ENCODE peak calls at places on chromosomes 3 and 15, in nine cellular contexts. G is mesenchymal stem cell; E is GM23248; N is adrenal gland; Q is CD8-positive, alpha-beta T cell; U is Peyer's patch; H is dorsolateral prefrontal cortex; P is left ventricle myocardium inferior; L is uterus. V is an unnamed sample.

GRCh38 chr3:157098121-157098822 is 61.7 kb downstream of the CCNL1 start:
- DNase-seq in G (no peak), E (peak; percentile 63), N (no peak), Q (no peak), U (no peak), H (no peak), P (no peak), L (no peak), V (no peak)

GRCh38 chr3:86388848-86389247 is 602.1 kb downstream of the VGLL3 start:
- DNase-seq in G (no peak), E (no peak), N (no peak), Q (no peak), U (no peak), H (no peak), P (no peak), L (no peak), V (no peak)

GRCh38 chr3:188510366-188510765 is 356.4 kb downstream of the LPP start:
- DNase-seq in G (peak; percentile 77), E (peak; percentile 52), N (no peak), Q (no peak), U (no peak), H (no peak), P (no peak), L (no peak), V (no peak)

GRCh38 chr3:190532626-190533155 is 18.8 kb downstream of the IL1RAP start:
- DNase-seq in G (no peak), E (no peak), N (no peak), Q (no peak), U (no peak), H (no peak), P (no peak), L (no peak), V (no peak)

GRCh38 chr15:93020976-93021772 is 67.8 kb downstream of the RGMA start:
- DNase-seq in G (no peak), E (no peak), N (no peak), Q (no peak), U (no peak), H (no peak), P (no peak), L (no peak), V (no peak)

GRCh38 chr3:73072634-73073033 is 11.2 kb downstream of the EBLN2 start:
- DNase-seq in G (no peak), E (no peak), N (no peak), Q (no peak), U (no peak), H (no peak), P (no peak), L (no peak), V (no peak)

GRCh38 chr3:129161860-129162271 is 1.0 kb upstream of the ISY1 start:
- DNase-seq in G (no peak), E (peak; percentile 60), N (no peak), Q (no peak), U (no peak), H (no peak), P (no peak), L (no peak), V (no peak)

GRCh38 chr3:23549148-23549910 is 256.4 kb upstream of the UBE2E1 start:
- DNase-seq in G (no peak), E (no peak), N (no peak), Q (no peak), U (no peak), H (no peak), P (no peak), L (no peak), V (peak; percentile 26)

GRCh38 chr15:63054281-63054683 is 11.7 kb downstream of the TPM1 start:
- DNase-seq in G (peak; percentile 75), E (peak; percentile 58), N (no peak), Q (no peak), U (no peak), H (no peak), P (no peak), L (no peak), V (no peak)
- H3K27ac ChIP-seq in G (peak overlapping the region; percentile 97), E (peak overlapping the region; percentile 71), N (peak overlapping the region; percentile 80), Q (no peak overlapping the region), U (peak overlapping the region; percentile 26), H (peak overlapping the region; percentile 84), P (peak overlapping the region; percentile 99), L (peak overlapping the region; percentile 97), V (no peak overlapping the region)

DNA sequence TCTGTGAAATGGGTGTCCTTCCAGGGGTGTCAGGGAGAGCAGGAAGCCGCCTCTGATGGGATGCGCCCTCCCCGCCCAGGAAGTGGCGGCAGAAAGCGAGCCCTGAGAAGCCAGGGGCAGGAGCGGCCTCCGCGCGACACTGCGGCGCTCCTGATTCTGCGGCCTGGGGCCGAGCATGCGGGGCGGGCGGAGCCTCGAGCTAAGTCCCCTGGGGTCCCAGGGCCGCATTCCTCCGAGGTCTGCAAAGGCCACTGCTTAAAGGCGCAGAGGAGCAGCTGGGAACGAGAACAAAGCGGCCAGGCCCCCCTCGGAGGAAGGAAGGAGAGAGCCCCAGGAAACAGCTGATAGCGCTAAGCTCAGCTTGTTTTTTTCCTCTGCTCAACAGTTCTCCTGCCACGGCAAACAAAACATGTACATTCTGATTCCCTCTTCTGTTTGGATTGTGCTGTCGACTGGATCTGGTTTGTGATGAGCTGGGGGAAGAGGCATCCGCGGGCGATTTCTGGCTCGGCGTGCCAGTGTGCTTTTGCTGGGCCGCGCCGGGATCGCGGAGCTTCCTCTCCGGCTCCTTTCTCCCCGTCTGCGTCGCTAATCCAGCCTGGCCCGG is 34.1 kb downstream of the GRK7 start:
- DNase-seq in G (peak; percentile 54), E (peak; percentile 66), N (peak; percentile 32), Q (no peak), U (peak; percentile 70), H (no peak), P (peak; percentile 81), L (peak; percentile 33), V (no peak)
- H3K27ac ChIP-seq in G (peak overlapping the region; percentile 74), E (peak overlapping the region; percentile 28), N (peak overlapping the region; percentile 88), Q (peak overlapping the region; percentile 64), U (peak overlapping the region; percentile 74), H (peak overlapping the region; percentile 81), P (peak overlapping the region; percentile 85), L (peak overlapping the region; percentile 79), V (no peak overlapping the region)

DNA sequence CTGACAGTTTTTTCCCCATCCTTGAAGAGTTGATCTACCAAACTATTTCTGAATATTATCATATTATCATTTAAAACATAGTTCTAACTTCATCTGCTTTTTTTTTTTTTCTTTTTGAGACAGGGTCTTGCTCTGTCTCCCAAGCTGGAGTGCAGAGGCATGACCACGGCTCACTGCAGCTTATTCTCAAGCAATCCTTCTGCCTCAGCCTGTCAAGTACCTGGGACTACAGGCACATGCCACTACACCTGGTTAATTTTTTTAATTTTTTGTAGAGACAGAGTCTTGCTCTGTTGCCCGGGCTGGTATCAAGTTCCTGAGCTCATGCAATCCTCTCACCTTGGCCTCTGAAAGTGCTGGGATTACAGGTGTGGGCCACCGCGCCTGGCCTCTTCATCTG is 1.3 kb downstream of the EIF2AK4 start:
- DNase-seq in G (no peak), E (no peak), N (no peak), Q (no peak), U (no peak), H (no peak), P (no peak), L (no peak), V (no peak)
- H3K27ac ChIP-seq in G (peak overlapping the region; percentile 42), E (no peak overlapping the region), N (no peak overlapping the region), Q (no peak overlapping the region), U (no peak overlapping the region), H (peak overlapping the region; percentile 94), P (no peak overlapping the region), L (no peak overlapping the region), V (peak overlapping the region; percentile 95)

GRCh38 chr15:64712353-64712752 is 63.0 kb downstream of the RBPMS2 start:
- DNase-seq in G (no peak), E (no peak), N (no peak), Q (no peak), U (no peak), H (no peak), P (no peak), L (no peak), V (no peak)
- H3K27ac ChIP-seq in G (no peak overlapping the region), E (no peak overlapping the region), N (no peak overlapping the region), Q (no peak overlapping the region), U (no peak overlapping the region), H (no peak overlapping the region), P (no peak overlapping the region), L (no peak overlapping the region), V (no peak overlapping the region)

GRCh38 chr15:82536409-82537350 is 3.6 kb downstream of the RPS17 start:
- DNase-seq in G (no peak), E (peak; percentile 1), N (no peak), Q (no peak), U (no peak), H (no peak), P (no peak), L (no peak), V (no peak)

GRCh38 chr15:82539690-82540054 is 585 bp downstream of the RPS17 start:
- DNase-seq in G (no peak), E (peak; percentile 49), N (no peak), Q (no peak), U (peak; percentile 64), H (no peak), P (no peak), L (no peak), V (no peak)

GRCh38 chr15:82538961-82539689 is 1.1 kb downstream of the RPS17 start:
- DNase-seq in G (peak; percentile 34), E (peak; percentile 60), N (no peak), Q (no peak), U (no peak), H (no peak), P (no peak), L (no peak), V (no peak)

GRCh38 chr15:82535566-82536408 is 4.5 kb downstream of the RPS17 start:
- DNase-seq in G (no peak), E (peak; percentile 9), N (no peak), Q (no peak), U (no peak), H (no peak), P (no peak), L (no peak), V (no peak)

DNA sequence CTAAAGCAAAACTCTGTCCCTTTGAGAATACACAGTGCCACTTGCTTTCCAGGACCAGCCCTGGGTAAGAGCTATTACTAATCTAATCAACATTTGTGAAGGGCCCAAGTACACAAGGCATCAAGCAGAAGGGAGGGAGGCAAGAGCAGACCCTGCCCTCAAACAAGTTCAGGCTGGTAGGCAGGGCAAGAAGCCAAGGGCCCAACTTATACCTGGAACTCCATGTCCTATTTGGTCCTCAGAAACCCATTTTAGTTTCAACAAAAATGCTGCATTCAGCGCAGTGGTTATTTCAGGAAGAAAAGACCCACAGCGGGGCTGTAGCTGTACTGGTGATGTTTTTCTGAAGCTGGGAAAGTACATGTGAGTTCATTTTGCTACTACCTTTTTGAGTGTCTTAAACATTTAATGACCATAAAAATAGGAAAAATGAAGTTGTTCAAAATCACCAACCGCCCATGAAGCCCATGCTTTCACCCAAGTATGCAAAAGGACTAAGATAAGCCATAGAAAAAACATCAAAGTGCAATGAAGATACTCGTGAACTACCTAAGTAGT is 2.8 kb downstream of the RPS17 start:
- DNase-seq in G (no peak), E (peak; percentile 2), N (no peak), Q (no peak), U (no peak), H (no peak), P (no peak), L (no peak), V (no peak)
- H3K27ac ChIP-seq in G (no peak overlapping the region), E (peak overlapping the region; percentile 22), N (no peak overlapping the region), Q (no peak overlapping the region), U (no peak overlapping the region), H (no peak overlapping the region), P (peak overlapping the region; percentile 21), L (no peak overlapping the region), V (peak overlapping the region; percentile 89)

DNA sequence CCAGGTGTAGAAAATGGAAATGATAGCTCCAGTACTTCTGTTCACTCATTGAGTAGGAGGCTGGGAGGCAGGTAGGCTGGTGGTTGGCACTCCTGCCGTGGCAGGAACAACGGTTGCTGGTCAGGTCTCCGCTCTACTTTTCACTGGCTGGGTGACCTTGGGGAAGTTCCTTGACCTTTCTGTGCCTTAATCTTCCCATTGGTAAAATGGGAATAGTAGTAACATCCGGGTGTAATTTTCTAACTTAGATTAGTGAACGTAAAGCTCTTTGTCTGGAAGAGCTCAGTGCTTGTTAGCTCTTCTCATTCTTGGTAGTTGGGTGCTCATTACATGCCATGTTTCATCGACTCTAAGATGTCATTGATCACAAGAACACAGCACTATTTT is 45.8 kb upstream of the FLNB start:
- DNase-seq in G (no peak), E (no peak), N (no peak), Q (no peak), U (no peak), H (no peak), P (no peak), L (no peak), V (no peak)
- H3K27ac ChIP-seq in G (no peak overlapping the region), E (no peak overlapping the region), N (no peak overlapping the region), Q (no peak overlapping the region), U (no peak overlapping the region), H (no peak overlapping the region), P (no peak overlapping the region), L (no peak overlapping the region), V (peak overlapping the region; percentile 32)

V was measured in epithelial cell of prostate.